ENCODE peak calls at places on chromosomes 11 and 22, in ten cellular contexts. J, W, H, O, S, T, K, V, Q and P are unnamed samples.

GRCh38 chr11:2450321-2451041 is 5.7 kb downstream of the KCNQ1 start:
- DNase-seq in J (no peak), W (no peak), H (no peak), O (no peak), S (no peak), T (no peak), K (no peak), V (no peak), Q (no peak), P (no peak)

GRCh38 chr11:14645985-14646900 is 2.6 kb downstream of the PDE3B start:
- DNase-seq in J (no peak), W (no peak), H (no peak), O (no peak), S (no peak), T (no peak), K (no peak), V (no peak), Q (no peak), P (no peak)

GRCh38 chr11:12629601-12630313 is 44.5 kb upstream of the TEAD1 start:
- DNase-seq in J (no peak), W (no peak), H (no peak), O (no peak), S (no peak), T (peak; percentile 65), K (no peak), V (no peak), Q (no peak), P (peak; percentile 75)

GRCh38 chr11:44979536-44980399 is 29.1 kb upstream of the TP53I11 start:
- DNase-seq in J (no peak), W (peak; percentile 94), H (peak; percentile 86), O (peak; percentile 44), S (peak; percentile 92), T (peak; percentile 46), K (no peak), V (peak; percentile 59), Q (peak; percentile 10), P (no peak)

GRCh38 chr11:13098067-13098466 is 89.0 kb downstream of the RASSF10 start:
- DNase-seq in J (no peak), W (no peak), H (no peak), O (peak; percentile 75), S (no peak), T (no peak), K (no peak), V (no peak), Q (no peak), P (no peak)

GRCh38 chr22:37244114-37244921 is at the start of gene RAC2:
- DNase-seq in J (peak; percentile 63), W (peak; percentile 70), H (peak; percentile 20), O (peak; percentile 47), S (peak; percentile 78), T (peak; percentile 83), K (no peak), V (peak; percentile 62), Q (peak; percentile 51), P (peak; percentile 64)

GRCh38 chr11:132623496-132623895 is 908.8 kb downstream of the OPCML start:
- DNase-seq in J (no peak), W (no peak), H (no peak), O (no peak), S (no peak), T (no peak), K (no peak), V (no peak), Q (no peak), P (no peak)

GRCh38 chr11:121086866-121087265 is 14.2 kb upstream of the TECTA start:
- DNase-seq in J (no peak), W (no peak), H (no peak), O (no peak), S (no peak), T (peak; percentile 11), K (no peak), V (no peak), Q (no peak), P (peak; percentile 58)

GRCh38 chr11:119372260-119373058 is 9.0 kb downstream of the USP2 start:
- DNase-seq in J (no peak), W (no peak), H (no peak), O (no peak), S (no peak), T (no peak), K (no peak), V (no peak), Q (no peak), P (no peak)

GRCh38 chr11:72421351-72421750 is 13.0 kb downstream of the CLPB start:
- DNase-seq in J (no peak), W (no peak), H (no peak), O (no peak), S (no peak), T (no peak), K (no peak), V (no peak), Q (no peak), P (no peak)

GRCh38 chr11:315516-315994 is 1.7 kb downstream of the IFITM1 start:
- DNase-seq in J (no peak), W (no peak), H (no peak), O (no peak), S (no peak), T (no peak), K (no peak), V (peak; percentile 15), Q (no peak), P (peak; percentile 5)

GRCh38 chr11:315051-315481 is 1.2 kb downstream of the IFITM1 start:
- DNase-seq in J (no peak), W (no peak), H (no peak), O (no peak), S (no peak), T (no peak), K (no peak), V (peak; percentile 8), Q (no peak), P (peak; percentile 12)

GRCh38 chr11:313787-314547 is at the start of gene IFITM1:
- DNase-seq in J (no peak), W (no peak), H (no peak), O (peak; percentile 60), S (no peak), T (peak; percentile 88), K (peak; percentile 43), V (peak; percentile 60), Q (no peak), P (peak; percentile 96)

GRCh38 chr11:316031-316701 is 2.3 kb downstream of the IFITM1 start:
- DNase-seq in J (no peak), W (no peak), H (no peak), O (peak; percentile 50), S (no peak), T (no peak), K (no peak), V (peak; percentile 51), Q (no peak), P (peak; percentile 33)

DNA sequence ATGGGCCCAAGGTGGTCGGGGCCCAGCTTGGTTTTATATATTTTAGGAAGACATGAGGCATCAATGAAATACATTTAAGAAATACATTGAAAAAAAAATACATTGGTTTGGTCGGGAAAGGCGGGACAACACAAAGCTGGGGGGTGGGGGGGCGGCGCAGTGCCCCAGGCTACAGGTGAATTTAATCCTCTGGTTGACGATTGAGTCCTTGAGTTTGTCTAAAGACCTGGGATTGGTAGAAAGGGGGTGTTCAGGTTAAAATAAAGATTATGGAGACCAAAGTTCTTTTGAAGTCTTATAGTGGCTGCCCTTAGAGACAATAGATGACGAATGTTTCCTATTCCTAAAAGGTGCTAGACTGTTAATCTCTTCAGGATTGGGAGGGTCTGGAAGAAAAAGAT is 3.1 kb downstream of the IFITM1 start:
- DNase-seq in J (no peak), W (no peak), H (no peak), O (no peak), S (no peak), T (no peak), K (no peak), V (no peak), Q (no peak), P (no peak)
- H3K4me3 ChIP-seq in J (peak overlapping the region; percentile 54), W (no peak overlapping the region), H (no peak overlapping the region), O (peak overlapping the region; percentile 31), S (peak overlapping the region; percentile 46), T (peak overlapping the region; percentile 81), K (no peak overlapping the region), V (peak overlapping the region; percentile 28), Q (no peak overlapping the region), P (peak overlapping the region; percentile 79)

DNA sequence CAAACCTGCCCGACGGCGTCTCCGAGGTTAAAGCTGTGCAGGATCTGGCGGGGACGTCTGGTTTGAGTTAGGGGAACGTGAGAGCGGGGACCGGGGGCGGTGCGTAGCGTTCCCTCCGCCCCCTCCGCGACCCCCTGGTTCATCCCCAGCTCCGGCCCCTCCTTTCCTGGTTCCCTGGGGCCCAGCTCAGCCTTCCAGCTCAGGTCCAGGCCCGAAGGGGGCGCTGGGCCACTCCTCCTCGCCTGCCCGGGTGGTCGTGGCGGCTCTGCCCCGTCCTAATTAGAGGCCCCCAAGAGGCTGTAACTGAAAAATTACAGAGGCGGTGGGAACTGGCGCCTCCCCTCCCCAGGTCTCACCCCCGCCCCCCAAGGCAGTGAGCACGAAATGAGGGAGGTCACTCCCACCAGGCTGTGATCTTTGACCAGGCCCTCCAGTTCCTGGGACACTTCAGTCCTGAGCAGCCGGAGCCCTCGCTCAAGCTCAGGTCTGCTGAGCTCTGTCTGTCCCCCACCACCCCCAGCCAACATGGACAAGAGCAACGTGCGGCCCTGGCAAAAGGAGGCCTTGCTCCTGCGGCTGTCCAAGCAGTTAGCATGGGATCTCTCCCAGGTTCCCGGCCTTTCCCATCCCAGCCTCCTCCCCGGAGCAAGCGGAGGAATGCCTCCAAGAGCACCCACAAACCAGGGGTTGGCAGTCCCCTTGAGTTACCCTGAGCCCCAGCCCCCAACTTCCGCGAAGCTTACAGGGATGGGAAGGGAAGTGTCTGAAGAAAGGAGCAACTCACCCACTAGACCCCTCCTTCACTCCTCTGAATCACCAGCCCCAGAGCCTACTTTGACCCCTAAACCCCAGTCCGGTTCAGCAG is 3.3 kb downstream of the CD248 start:
- DNase-seq in J (no peak), W (no peak), H (no peak), O (peak; percentile 85), S (no peak), T (peak; percentile 32), K (no peak), V (no peak), Q (no peak), P (peak; percentile 50)
- TF ChIP-seq CTCF in J (no peak), W (no peak), H (no peak), O (peak; percentile 57), S (no peak), T (no peak), K (peak; percentile 40), V (no peak), Q (no peak), P (peak; percentile 51)

DNA sequence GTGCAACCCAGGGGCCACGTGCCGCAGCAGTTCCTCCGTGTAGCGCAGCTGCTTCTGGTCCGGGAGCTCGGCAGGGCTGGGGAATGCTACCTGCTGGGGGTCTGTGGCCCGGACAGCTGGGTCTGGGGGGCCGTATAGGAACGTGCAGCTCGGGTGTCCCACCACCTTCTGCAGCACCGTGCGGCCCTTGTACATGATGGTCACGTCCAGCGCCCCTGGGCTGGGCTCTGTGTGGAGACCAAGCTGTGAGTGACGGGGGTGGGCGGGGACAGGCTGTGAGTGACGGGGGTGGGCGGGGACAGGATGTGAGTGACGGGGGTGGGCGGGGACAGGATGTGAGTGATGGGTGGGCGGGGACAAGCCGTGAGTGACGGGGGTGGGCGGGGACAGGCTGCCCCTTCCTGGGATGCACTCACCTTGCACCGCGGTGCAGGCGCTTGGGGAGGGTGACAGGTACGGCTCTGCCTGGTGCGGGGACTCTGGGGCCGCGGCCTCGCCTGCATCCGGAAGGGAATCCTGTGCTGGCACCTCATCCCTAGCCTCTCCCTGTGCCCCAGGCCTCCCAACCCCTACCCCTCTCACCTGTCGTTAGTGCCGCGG is 2.3 kb downstream of the IRF7 start:
- DNase-seq in J (no peak), W (peak; percentile 62), H (peak; percentile 49), O (peak; percentile 92), S (peak; percentile 86), T (peak; percentile 48), K (no peak), V (peak; percentile 69), Q (peak; percentile 59), P (peak; percentile 30)
- H3K4me3 ChIP-seq in J (no peak overlapping the region), W (no peak overlapping the region), H (no peak overlapping the region), O (no peak overlapping the region), S (peak overlapping the region; percentile 61), T (no peak overlapping the region), K (no peak overlapping the region), V (no peak overlapping the region), Q (no peak overlapping the region), P (no peak overlapping the region)

GRCh38 chr11:64263021-64263946 is 12.0 kb downstream of the PLCB3 start:
- DNase-seq in J (no peak), W (no peak), H (no peak), O (peak; percentile 61), S (no peak), T (peak; percentile 60), K (no peak), V (no peak), Q (no peak), P (peak; percentile 50)
- TF ChIP-seq CTCF in J (no peak), W (no peak), H (no peak), O (peak; percentile 13), S (no peak), T (no peak), K (no peak), V (no peak), Q (no peak), P (no peak)